ENCODE peak calls at places on chromosomes 12 and 14, in seven cellular contexts. One of them, this sample, is unnamed. For H3K27me3, the result is how much of the 10 kb centered on the place peaks cover.

GRCh38 chr12:34400986-34401658 is 378.8 kb downstream of the ALG10 start:
- DNase-seq in GM23248: no peak
- DNase-seq in hepatocyte: peak
- DNase-seq in GM23338: no peak
- DNase-seq in MM.1S: no peak
- DNase-seq in PC-3: no peak
- DNase-seq in HCT116: no peak
- DNase-seq in this sample: no peak

GRCh38 chr12:121451931-121452330 is 52.0 kb downstream of the RNF34 start:
- DNase-seq in GM23338: no peak
- DNase-seq in HCT116: no peak
- DNase-seq in hepatocyte: no peak
- DNase-seq in MM.1S: no peak
- DNase-seq in PC-3: no peak
- DNase-seq in GM23248: peak
- DNase-seq in this sample: no peak

GRCh38 chr12:64457036-64457435 is 5.1 kb downstream of the TBK1 start:
- DNase-seq in MM.1S: no peak
- DNase-seq in PC-3: no peak
- DNase-seq in GM23248: peak
- DNase-seq in hepatocyte: peak
- DNase-seq in GM23338: no peak
- DNase-seq in HCT116: no peak
- DNase-seq in this sample: no peak

GRCh38 chr14:69682607-69683263 is 71.3 kb downstream of the SUSD6 start:
- DNase-seq in HCT116: no peak
- DNase-seq in GM23338: no peak
- DNase-seq in hepatocyte: no peak
- DNase-seq in MM.1S: peak
- DNase-seq in GM23248: peak
- DNase-seq in PC-3: no peak
- DNase-seq in this sample: no peak

GRCh38 chr12:120700863-120701262 is 9.4 kb upstream of the UNC119B start:
- DNase-seq in MM.1S: no peak
- DNase-seq in GM23248: no peak
- DNase-seq in GM23338: no peak
- DNase-seq in HCT116: no peak
- DNase-seq in hepatocyte: no peak
- DNase-seq in PC-3: no peak
- DNase-seq in this sample: no peak

GRCh38 chr14:103749452-103749851 is 33.8 kb downstream of the ZFYVE21 start:
- DNase-seq in HCT116: no peak
- DNase-seq in PC-3: no peak
- DNase-seq in GM23248: no peak
- DNase-seq in MM.1S: no peak
- DNase-seq in GM23338: no peak
- DNase-seq in hepatocyte: no peak
- DNase-seq in this sample: no peak

GRCh38 chr12:95201056-95201670 is 16.1 kb downstream of the FGD6 start:
- DNase-seq in GM23338: no peak
- DNase-seq in HCT116: no peak
- DNase-seq in PC-3: peak
- DNase-seq in hepatocyte: no peak
- DNase-seq in MM.1S: no peak
- DNase-seq in GM23248: peak
- DNase-seq in this sample: no peak

GRCh38 chr12:49201595-49202295 is 12.9 kb upstream of the TUBA1A start:
- DNase-seq in GM23248: peak
- DNase-seq in hepatocyte: peak
- DNase-seq in HCT116: no peak
- DNase-seq in PC-3: peak
- DNase-seq in MM.1S: no peak
- DNase-seq in GM23338: peak
- DNase-seq in this sample: peak

GRCh38 chr12:15928345-15928744 is 17.2 kb downstream of the DERA start:
- DNase-seq in PC-3: peak
- DNase-seq in MM.1S: no peak
- DNase-seq in GM23248: peak
- DNase-seq in hepatocyte: no peak
- DNase-seq in GM23338: no peak
- DNase-seq in HCT116: no peak
- DNase-seq in this sample: no peak

GRCh38 chr12:19546611-19547162 is 107.4 kb downstream of the AEBP2 start:
- DNase-seq in GM23248: peak
- DNase-seq in HCT116: no peak
- DNase-seq in PC-3: no peak
- DNase-seq in MM.1S: no peak
- DNase-seq in GM23338: no peak
- DNase-seq in hepatocyte: no peak
- DNase-seq in this sample: no peak

GRCh38 chr12:124359671-124360581 is 65.0 kb downstream of the RFLNA start:
- DNase-seq in GM23338: peak
- DNase-seq in HCT116: no peak
- DNase-seq in hepatocyte: no peak
- DNase-seq in PC-3: peak
- DNase-seq in MM.1S: no peak
- DNase-seq in GM23248: no peak
- DNase-seq in this sample: no peak

GRCh38 chr14:53190938-53191337 is 37.8 kb upstream of the DDHD1 start:
- DNase-seq in HCT116: no peak
- DNase-seq in PC-3: peak
- DNase-seq in GM23248: peak
- DNase-seq in GM23338: no peak
- DNase-seq in MM.1S: no peak
- DNase-seq in hepatocyte: no peak
- DNase-seq in this sample: no peak

GRCh38 chr14:45426685-45427282 is 173.8 kb upstream of the MIS18BP1 start:
- DNase-seq in hepatocyte: peak
- DNase-seq in GM23338: peak
- DNase-seq in GM23248: peak
- DNase-seq in HCT116: peak
- DNase-seq in MM.1S: peak
- DNase-seq in PC-3: peak
- DNase-seq in this sample: peak

GRCh38 chr12:46494424-46494823 is 121.9 kb upstream of the SLC38A2 start:
- DNase-seq in HCT116: no peak
- DNase-seq in PC-3: peak
- DNase-seq in MM.1S: no peak
- DNase-seq in hepatocyte: no peak
- DNase-seq in GM23338: peak
- DNase-seq in GM23248: peak
- DNase-seq in this sample: no peak

GRCh38 chr14:90544971-90545370 is 148.1 kb downstream of the CALM1 start:
- DNase-seq in HCT116: no peak
- DNase-seq in GM23338: no peak
- DNase-seq in PC-3: no peak
- DNase-seq in GM23248: no peak
- DNase-seq in MM.1S: no peak
- DNase-seq in hepatocyte: no peak
- DNase-seq in this sample: no peak

GRCh38 chr12:68406134-68406576 is 74.0 kb upstream of the MDM1 start:
- DNase-seq in PC-3: peak
- DNase-seq in HCT116: no peak
- DNase-seq in hepatocyte: peak
- DNase-seq in MM.1S: no peak
- DNase-seq in GM23248: peak
- DNase-seq in GM23338: peak
- DNase-seq in this sample: peak

GRCh38 chr14:95503365-95504134 is 12.9 kb downstream of the SYNE3 start:
- DNase-seq in MM.1S: peak
- DNase-seq in GM23338: no peak
- DNase-seq in GM23248: no peak
- DNase-seq in HCT116: no peak
- DNase-seq in hepatocyte: no peak
- DNase-seq in PC-3: no peak
- DNase-seq in this sample: no peak

GRCh38 chr12:91091916-91092715 is 19.2 kb downstream of the LUM start:
- DNase-seq in PC-3: no peak
- DNase-seq in GM23338: no peak
- DNase-seq in GM23248: no peak
- DNase-seq in hepatocyte: no peak
- DNase-seq in HCT116: no peak
- DNase-seq in MM.1S: no peak
- DNase-seq in this sample: no peak

GRCh38 chr12:51240971-51241370 is 2.3 kb downstream of the DAZAP2 start:
- DNase-seq in HCT116: no peak
- DNase-seq in hepatocyte: no peak
- DNase-seq in PC-3: peak
- DNase-seq in MM.1S: no peak
- DNase-seq in GM23248: peak
- DNase-seq in GM23338: no peak
- DNase-seq in this sample: no peak

GRCh38 chr14:42855159-42855558 is 1248.5 kb downstream of the LRFN5 start:
- DNase-seq in PC-3: no peak
- DNase-seq in HCT116: no peak
- DNase-seq in MM.1S: no peak
- DNase-seq in GM23248: no peak
- DNase-seq in GM23338: no peak
- DNase-seq in hepatocyte: no peak
- DNase-seq in this sample: no peak

GRCh38 chr12:4280351-4281163 is 7.0 kb downstream of the CCND2 start:
- DNase-seq in MM.1S: no peak
- DNase-seq in hepatocyte: peak
- DNase-seq in GM23338: no peak
- DNase-seq in GM23248: no peak
- DNase-seq in PC-3: no peak
- DNase-seq in HCT116: no peak
- DNase-seq in this sample: peak

GRCh38 chr12:6463211-6463610 is 7.3 kb downstream of the VAMP1 start:
- DNase-seq in HCT116: no peak
- DNase-seq in GM23338: no peak
- DNase-seq in PC-3: no peak
- DNase-seq in GM23248: no peak
- DNase-seq in hepatocyte: no peak
- DNase-seq in MM.1S: no peak
- DNase-seq in this sample: no peak

DNA sequence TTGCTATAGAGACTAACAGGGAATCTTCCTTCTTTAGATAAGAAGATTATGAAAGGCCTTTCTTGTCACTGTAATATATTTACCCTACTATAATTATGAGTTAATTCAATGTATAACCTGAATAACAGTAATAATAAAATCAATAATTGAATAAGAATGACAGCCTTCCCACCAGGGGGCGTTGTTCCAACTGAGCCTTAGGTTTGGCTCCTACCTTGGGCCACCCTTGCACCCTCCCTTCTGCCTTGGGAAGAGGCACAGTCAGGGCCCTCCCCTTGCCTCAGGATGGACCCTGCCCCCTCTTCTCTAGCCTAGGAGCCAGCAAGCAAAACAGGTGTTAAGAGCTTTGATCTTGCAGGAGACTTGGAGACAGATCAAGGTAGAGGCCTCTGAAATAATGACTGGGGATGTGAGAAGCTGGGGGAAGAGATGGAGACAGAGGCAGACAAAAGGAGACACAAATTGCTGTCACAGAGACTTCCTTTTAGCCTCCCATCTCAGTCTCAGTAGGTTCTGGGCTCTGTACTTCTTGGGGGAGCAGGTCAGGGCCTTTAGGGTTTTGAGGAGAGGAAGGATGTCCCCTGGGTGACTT is 40.1 kb upstream of the CISTR start:
- DNase-seq in GM23248: peak
- DNase-seq in hepatocyte: peak
- DNase-seq in PC-3: peak
- DNase-seq in HCT116: peak
- DNase-seq in GM23338: peak
- DNase-seq in MM.1S: peak
- DNase-seq in this sample: peak
- TF ChIP-seq EZH2phosphoT487 in GM23248: no peak
- TF ChIP-seq EZH2phosphoT487 in hepatocyte: no peak
- TF ChIP-seq EZH2phosphoT487 in PC-3: no peak
- TF ChIP-seq EZH2phosphoT487 in HCT116: no peak
- TF ChIP-seq EZH2phosphoT487 in GM23338: no peak
- TF ChIP-seq EZH2phosphoT487 in MM.1S: no peak
- TF ChIP-seq EZH2phosphoT487 in this sample: no peak

DNA sequence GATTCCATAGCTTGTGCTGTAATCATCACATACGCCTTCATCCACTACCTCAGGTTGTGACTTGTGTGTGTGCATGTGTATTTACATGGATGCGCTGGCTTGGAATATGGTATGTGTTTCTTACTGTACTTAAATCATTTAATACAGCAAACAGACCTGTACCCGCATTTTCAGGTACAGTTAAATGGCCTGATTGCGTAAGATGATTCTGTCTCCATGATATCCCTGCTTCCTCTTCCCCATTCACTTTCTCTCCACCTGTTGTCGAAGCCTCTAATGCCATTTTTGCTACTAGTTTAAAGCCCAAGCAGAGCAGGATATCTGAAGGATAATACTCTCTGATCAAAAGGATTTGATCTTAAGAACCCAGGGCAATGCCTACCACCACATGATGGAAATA is 78.5 kb downstream of the HELB start:
- DNase-seq in HCT116: no peak
- DNase-seq in MM.1S: no peak
- DNase-seq in GM23338: no peak
- DNase-seq in GM23248: no peak
- DNase-seq in hepatocyte: no peak
- DNase-seq in PC-3: no peak
- DNase-seq in this sample: no peak
- H3K27me3 ChIP-seq in HCT116: under half
- H3K27me3 ChIP-seq in MM.1S: under half
- H3K27me3 ChIP-seq in GM23338: under half
- H3K27me3 ChIP-seq in GM23248: under half
- H3K27me3 ChIP-seq in hepatocyte: under half
- H3K27me3 ChIP-seq in PC-3: under half
- H3K27me3 ChIP-seq in this sample: under half

GRCh38 chr14:36661506-36662257 is at the start of gene PAX9:
- DNase-seq in GM23248: peak
- DNase-seq in GM23338: peak
- DNase-seq in MM.1S: peak
- DNase-seq in PC-3: peak
- DNase-seq in HCT116: peak
- DNase-seq in hepatocyte: peak
- DNase-seq in this sample: peak
- TF ChIP-seq EZH2 in GM23248: peak
- TF ChIP-seq EZH2 in GM23338: no peak
- TF ChIP-seq EZH2 in MM.1S: no peak
- TF ChIP-seq EZH2 in PC-3: no peak
- TF ChIP-seq EZH2 in HCT116: no peak
- TF ChIP-seq EZH2 in hepatocyte: peak
- TF ChIP-seq EZH2 in this sample: peak

GRCh38 chr12:69881771-69882170 is 56.7 kb downstream of the MYRFL start:
- DNase-seq in GM23248: no peak
- DNase-seq in PC-3: no peak
- DNase-seq in HCT116: no peak
- DNase-seq in GM23338: no peak
- DNase-seq in hepatocyte: no peak
- DNase-seq in MM.1S: no peak
- DNase-seq in this sample: no peak

GRCh38 chr12:69885656-69886055 is 60.6 kb downstream of the MYRFL start:
- DNase-seq in PC-3: no peak
- DNase-seq in HCT116: no peak
- DNase-seq in GM23248: no peak
- DNase-seq in hepatocyte: no peak
- DNase-seq in MM.1S: no peak
- DNase-seq in GM23338: no peak
- DNase-seq in this sample: no peak

GRCh38 chr12:69879007-69879960 is 54.3 kb downstream of the MYRFL start:
- DNase-seq in HCT116: peak
- DNase-seq in GM23338: peak
- DNase-seq in PC-3: peak
- DNase-seq in hepatocyte: peak
- DNase-seq in GM23248: peak
- DNase-seq in MM.1S: peak
- DNase-seq in this sample: peak

GRCh38 chr12:69884386-69884785 is 59.4 kb downstream of the MYRFL start:
- DNase-seq in hepatocyte: no peak
- DNase-seq in GM23248: no peak
- DNase-seq in MM.1S: no peak
- DNase-seq in GM23338: no peak
- DNase-seq in HCT116: no peak
- DNase-seq in PC-3: no peak
- DNase-seq in this sample: no peak

GRCh38 chr12:69880566-69880965 is 55.5 kb downstream of the MYRFL start:
- DNase-seq in HCT116: peak
- DNase-seq in PC-3: peak
- DNase-seq in GM23248: peak
- DNase-seq in hepatocyte: no peak
- DNase-seq in GM23338: peak
- DNase-seq in MM.1S: no peak
- DNase-seq in this sample: peak
- TF ChIP-seq EZH2phosphoT487 in HCT116: no peak
- TF ChIP-seq EZH2phosphoT487 in PC-3: no peak
- TF ChIP-seq EZH2phosphoT487 in GM23248: no peak
- TF ChIP-seq EZH2phosphoT487 in hepatocyte: no peak
- TF ChIP-seq EZH2phosphoT487 in GM23338: no peak
- TF ChIP-seq EZH2phosphoT487 in MM.1S: no peak
- TF ChIP-seq EZH2phosphoT487 in this sample: no peak

This sample was measured in neural progenitor cell.